ENCODE peak calls at places on chromosome 22, in seven cellular contexts. A is adrenal gland; Z is CD8-positive, alpha-beta T cell; J is CD4-positive, alpha-beta memory T cell; G is mesenchymal stem cell; H is CD8-positive, alpha-beta memory T cell; P is SJSA1. S is an unnamed sample. For H3K4me1, the result is how much of the 10 kb centered on the place peaks cover.

GRCh38 chr22:24416611-24417010 is 10.8 kb upstream of the ADORA2A start:
- DNase-seq in A (no peak), Z (no peak), J (no peak), G (no peak), H (no peak), P (no peak), S (no peak)

GRCh38 chr22:43151251-43152000 is at the start of gene TSPO:
- DNase-seq in A (peak), Z (peak), J (peak), G (peak), H (peak), P (peak), S (peak)

GRCh38 chr22:27638329-27639179 is 163.0 kb downstream of the MN1 start:
- DNase-seq in A (no peak), Z (no peak), J (no peak), G (no peak), H (no peak), P (no peak), S (no peak)

GRCh38 chr22:44127353-44127752 is 53.4 kb upstream of the PARVG start:
- DNase-seq in A (peak), Z (no peak), J (no peak), G (no peak), H (no peak), P (no peak), S (no peak)

GRCh38 chr22:35921777-35922176 is 106.8 kb downstream of the RBFOX2 start:
- DNase-seq in A (peak), Z (no peak), J (peak), G (peak), H (peak), P (peak), S (peak)

GRCh38 chr22:49677495-49677889 is 150.2 kb downstream of the BRD1 start:
- DNase-seq in A (no peak), Z (peak), J (no peak), G (no peak), H (no peak), P (peak), S (no peak)

GRCh38 chr22:37167176-37167980 is 17.7 kb upstream of the IL2RB start:
- DNase-seq in A (no peak), Z (no peak), J (no peak), G (no peak), H (no peak), P (no peak), S (no peak)

GRCh38 chr22:49969751-49970527 is 9.4 kb downstream of the PIM3 start:
- DNase-seq in A (no peak), Z (peak), J (no peak), G (no peak), H (no peak), P (no peak), S (no peak)

GRCh38 chr22:48235744-48236143 is 1473.3 kb downstream of the TBC1D22A start:
- DNase-seq in A (no peak), Z (no peak), J (no peak), G (no peak), H (no peak), P (peak), S (no peak)

GRCh38 chr22:36467042-36467810 is 14.2 kb downstream of the TXN2 start:
- DNase-seq in A (no peak), Z (no peak), J (no peak), G (peak), H (no peak), P (peak), S (peak)

GRCh38 chr22:25437414-25438160 is 126.9 kb upstream of the GRK3 start:
- DNase-seq in A (no peak), Z (no peak), J (no peak), G (no peak), H (no peak), P (no peak), S (no peak)

GRCh38 chr22:40247976-40248375 is 70.3 kb downstream of the TNRC6B start:
- DNase-seq in A (no peak), Z (peak), J (peak), G (no peak), H (peak), P (no peak), S (no peak)

GRCh38 chr22:50674606-50675552 is 2.3 kb downstream of the SHANK3 start:
- DNase-seq in A (no peak), Z (peak), J (no peak), G (peak), H (peak), P (peak), S (peak)

GRCh38 chr22:24421428-24421931 is 5.9 kb upstream of the ADORA2A start:
- DNase-seq in A (no peak), Z (peak), J (peak), G (no peak), H (peak), P (no peak), S (peak)

GRCh38 chr22:39383841-39384625 is 15.5 kb upstream of the TAB1 start:
- DNase-seq in A (no peak), Z (no peak), J (no peak), G (no peak), H (no peak), P (no peak), S (no peak)

GRCh38 chr22:50657925-50658324 is 14.7 kb upstream of the SHANK3 start:
- DNase-seq in A (no peak), Z (no peak), J (no peak), G (no peak), H (no peak), P (no peak), S (no peak)

GRCh38 chr22:50107529-50107928 is 17.7 kb downstream of the MOV10L1 start:
- DNase-seq in A (no peak), Z (no peak), J (no peak), G (no peak), H (no peak), P (peak), S (no peak)

GRCh38 chr22:42972592-42973535 is 42.1 kb downstream of the PACSIN2 start:
- DNase-seq in A (no peak), Z (no peak), J (no peak), G (peak), H (no peak), P (no peak), S (no peak)

GRCh38 chr22:49329636-49330035 is 498.0 kb downstream of the BRD1 start:
- DNase-seq in A (no peak), Z (peak), J (no peak), G (no peak), H (no peak), P (peak), S (no peak)

GRCh38 chr22:17784776-17785175 is 10.5 kb upstream of the BID start:
- DNase-seq in A (no peak), Z (no peak), J (no peak), G (no peak), H (no peak), P (no peak), S (no peak)

GRCh38 chr22:24875862-24876506 is 70.0 kb downstream of the SGSM1 start:
- DNase-seq in A (peak), Z (no peak), J (peak), G (peak), H (no peak), P (no peak), S (peak)

GRCh38 chr22:37037669-37038068 is 13.9 kb upstream of the KCTD17 start:
- DNase-seq in A (no peak), Z (no peak), J (no peak), G (no peak), H (no peak), P (no peak), S (no peak)

GRCh38 chr22:20429254-20430100 is 8.1 kb downstream of the SCARF2 start:
- DNase-seq in A (peak), Z (peak), J (peak), G (no peak), H (peak), P (no peak), S (no peak)

GRCh38 chr22:46537221-46537945 is at the start of gene CELSR1:
- DNase-seq in A (no peak), Z (no peak), J (peak), G (no peak), H (no peak), P (no peak), S (peak)

GRCh38 chr22:49951986-49952896 is 8.3 kb upstream of the PIM3 start:
- DNase-seq in A (no peak), Z (no peak), J (no peak), G (peak), H (no peak), P (peak), S (no peak)

GRCh38 chr22:28497188-28497587 is 182.5 kb downstream of the TTC28 start:
- DNase-seq in A (no peak), Z (no peak), J (no peak), G (no peak), H (no peak), P (no peak), S (no peak)

GRCh38 chr22:35448552-35448922 is 48.6 kb downstream of the MCM5 start:
- DNase-seq in A (no peak), Z (no peak), J (no peak), G (no peak), H (no peak), P (no peak), S (no peak)

GRCh38 chr22:19844423-19845368 is 10.0 kb downstream of the GNB1L start:
- DNase-seq in A (peak), Z (no peak), J (peak), G (peak), H (peak), P (peak), S (no peak)

GRCh38 chr22:47444746-47445065 is 682.3 kb downstream of the TBC1D22A start:
- DNase-seq in A (no peak), Z (no peak), J (no peak), G (no peak), H (no peak), P (no peak), S (no peak)

GRCh38 chr22:31313366-31314147 is 21.3 kb upstream of the PIK3IP1 start:
- DNase-seq in A (peak), Z (peak), J (peak), G (peak), H (peak), P (peak), S (peak)

GRCh38 chr22:27866136-27867091 is 52.6 kb downstream of the PITPNB start:
- DNase-seq in A (peak), Z (no peak), J (no peak), G (peak), H (no peak), P (no peak), S (peak)

GRCh38 chr22:35313311-35314121 is 13.8 kb downstream of the TOM1 start:
- DNase-seq in A (peak), Z (no peak), J (no peak), G (peak), H (no peak), P (peak), S (no peak)

GRCh38 chr22:19430890-19431541 is 517 bp downstream of the HIRA start:
- DNase-seq in A (peak), Z (peak), J (peak), G (peak), H (no peak), P (no peak), S (peak)

GRCh38 chr22:36467946-36468345 is 13.5 kb downstream of the TXN2 start:
- DNase-seq in A (no peak), Z (no peak), J (no peak), G (peak), H (no peak), P (peak), S (no peak)

GRCh38 chr22:49930128-49930527 is 11.7 kb downstream of the CRELD2 start:
- DNase-seq in A (no peak), Z (no peak), J (no peak), G (no peak), H (no peak), P (no peak), S (no peak)

GRCh38 chr22:45503071-45503815 is 560 bp downstream of the FBLN1 start:
- DNase-seq in A (no peak), Z (no peak), J (no peak), G (peak), H (no peak), P (no peak), S (peak)
- H3K4me1 ChIP-seq in A (under half), Z (under half), J (under half), G (under half), H (under half), P (under half), S (under half)

GRCh38 chr22:32887293-32887692 is 85.8 kb downstream of the TIMP3 start:
- DNase-seq in A (peak), Z (no peak), J (no peak), G (no peak), H (no peak), P (no peak), S (no peak)
- H3K4me1 ChIP-seq in A (under half), Z (under half), J (under half), G (under half), H (under half), P (under half), S (under half)

GRCh38 chr22:38308791-38309498 is 8.3 kb downstream of the CSNK1E start:
- DNase-seq in A (no peak), Z (no peak), J (no peak), G (no peak), H (no peak), P (no peak), S (no peak)
- H3K4me1 ChIP-seq in A (under half), Z (under half), J (under half), G (half or more), H (under half), P (half or more), S (half or more)

GRCh38 chr22:26479792-26480610 is 3.6 kb downstream of the HPS4 start:
- DNase-seq in A (no peak), Z (no peak), J (no peak), G (no peak), H (no peak), P (no peak), S (peak)
- H3K4me1 ChIP-seq in A (under half), Z (half or more), J (half or more), G (under half), H (half or more), P (under half), S (under half)

GRCh38 chr22:30291334-30291892 is 2.1 kb upstream of the CASTOR1 start:
- DNase-seq in A (no peak), Z (no peak), J (no peak), G (no peak), H (no peak), P (no peak), S (no peak)
- H3K4me1 ChIP-seq in A (under half), Z (half or more), J (half or more), G (under half), H (under half), P (under half), S (under half)

GRCh38 chr22:26577081-26577480 is 12.9 kb downstream of the TPST2 start:
- DNase-seq in A (no peak), Z (no peak), J (no peak), G (no peak), H (no peak), P (no peak), S (no peak)
- H3K4me1 ChIP-seq in A (under half), Z (half or more), J (half or more), G (under half), H (half or more), P (under half), S (under half)

GRCh38 chr22:41488076-41488475 is 19.2 kb downstream of the ACO2 start:
- DNase-seq in A (no peak), Z (no peak), J (no peak), G (no peak), H (no peak), P (no peak), S (no peak)
- H3K4me1 ChIP-seq in A (under half), Z (under half), J (under half), G (under half), H (under half), P (under half), S (under half)

GRCh38 chr22:38223289-38223960 is 21.6 kb downstream of the MAFF start:
- DNase-seq in A (peak), Z (no peak), J (no peak), G (no peak), H (no peak), P (no peak), S (no peak)

GRCh38 chr22:38228326-38228872 is 26.6 kb downstream of the MAFF start:
- DNase-seq in A (no peak), Z (no peak), J (no peak), G (no peak), H (no peak), P (no peak), S (no peak)

GRCh38 chr22:38230108-38230825 is 28.5 kb downstream of the MAFF start:
- DNase-seq in A (peak), Z (no peak), J (peak), G (peak), H (peak), P (peak), S (peak)

GRCh38 chr22:38228873-38229740 is 27.3 kb downstream of the MAFF start:
- DNase-seq in A (peak), Z (no peak), J (no peak), G (no peak), H (no peak), P (peak), S (no peak)

GRCh38 chr22:38226853-38227649 is 25.3 kb downstream of the MAFF start:
- DNase-seq in A (no peak), Z (no peak), J (no peak), G (no peak), H (no peak), P (no peak), S (no peak)
- H3K4me1 ChIP-seq in A (under half), Z (under half), J (under half), G (under half), H (under half), P (under half), S (under half)

GRCh38 chr22:29702931-29703594 is 16.7 kb upstream of the CABP7 start:
- DNase-seq in A (no peak), Z (no peak), J (no peak), G (no peak), H (no peak), P (no peak), S (no peak)
- H3K4me1 ChIP-seq in A (under half), Z (under half), J (under half), G (half or more), H (under half), P (under half), S (under half)

GRCh38 chr22:22369962-22370265 is 125.3 kb downstream of the VPREB1 start:
- DNase-seq in A (peak), Z (no peak), J (no peak), G (no peak), H (no peak), P (peak), S (no peak)

GRCh38 chr22:22362939-22363338 is 118.4 kb downstream of the VPREB1 start:
- DNase-seq in A (no peak), Z (no peak), J (no peak), G (no peak), H (no peak), P (no peak), S (no peak)

GRCh38 chr22:22368516-22368915 is 123.9 kb downstream of the VPREB1 start:
- DNase-seq in A (no peak), Z (no peak), J (no peak), G (no peak), H (no peak), P (peak), S (no peak)

GRCh38 chr22:22364207-22364606 is 119.6 kb downstream of the VPREB1 start:
- DNase-seq in A (no peak), Z (no peak), J (no peak), G (no peak), H (no peak), P (no peak), S (no peak)

GRCh38 chr22:22366478-22366988 is 121.9 kb downstream of the VPREB1 start:
- DNase-seq in A (no peak), Z (no peak), J (no peak), G (no peak), H (no peak), P (peak), S (no peak)
- H3K4me1 ChIP-seq in A (under half), Z (under half), J (under half), G (under half), H (under half), P (under half), S (under half)

S was measured in A673.